ENCODE peak calls at places on chromosome 19, in six cellular contexts. K, B, X, O, F and J are unnamed samples.

GRCh38 chr19:10006335-10006708 is 4.0 kb downstream of the COL5A3 start:
- DNase-seq in X (peak; percentile 58), F (peak; percentile 60), K (peak; percentile 50), O (no peak), B (peak; percentile 87), J (no peak)

GRCh38 chr19:35856001-35856400 is 710 bp upstream of the KIRREL2 start:
- DNase-seq in X (no peak), K (no peak), F (no peak), B (no peak), O (peak; percentile 80), J (no peak)

GRCh38 chr19:31127132-31127967 is 221.9 kb downstream of the TSHZ3 start:
- DNase-seq in B (peak; percentile 89), O (no peak), F (no peak), X (no peak), K (no peak), J (no peak)

GRCh38 chr19:35791814-35792279 is 16.5 kb downstream of the ARHGAP33 start:
- DNase-seq in O (no peak), K (no peak), F (no peak), X (no peak), B (no peak), J (no peak)

GRCh38 chr19:10871711-10872550 is 578 bp downstream of the CARM1 start:
- DNase-seq in F (no peak), X (peak; percentile 55), B (no peak), O (peak; percentile 58), K (peak; percentile 37), J (no peak)

GRCh38 chr19:44303976-44304568 is 753 bp downstream of the ZNF235 start:
- DNase-seq in K (peak; percentile 25), F (peak; percentile 58), X (no peak), B (peak; percentile 47), O (peak; percentile 17), J (no peak)

GRCh38 chr19:3248728-3249315 is 24.4 kb downstream of the CELF5 start:
- DNase-seq in F (no peak), B (no peak), O (no peak), K (no peak), X (no peak), J (no peak)

GRCh38 chr19:48654299-48655059 is 8.5 kb upstream of the CA11 start:
- DNase-seq in B (no peak), K (no peak), O (no peak), F (no peak), X (no peak), J (no peak)

GRCh38 chr19:42277821-42278809 is 9.1 kb downstream of the CIC start:
- DNase-seq in X (no peak), F (no peak), K (peak; percentile 51), B (no peak), O (no peak), J (no peak)

GRCh38 chr19:23118400-23118799 is 1.6 kb downstream of the ZNF730 start:
- DNase-seq in X (no peak), F (no peak), B (no peak), K (no peak), O (peak; percentile 81), J (no peak)

GRCh38 chr19:50044922-50045321 is 19.1 kb downstream of the ZNF473 start:
- DNase-seq in K (no peak), X (no peak), B (no peak), F (no peak), O (no peak), J (no peak)

GRCh38 chr19:50040967-50041366 is 15.2 kb downstream of the ZNF473 start:
- DNase-seq in F (no peak), K (no peak), X (no peak), O (no peak), B (no peak), J (no peak)

GRCh38 chr19:50046649-50047503 is 21.1 kb downstream of the ZNF473 start:
- DNase-seq in O (peak; percentile 87), B (no peak), F (peak; percentile 66), K (peak; percentile 78), X (no peak), J (no peak)

GRCh38 chr19:50042363-50043024 is 16.7 kb downstream of the ZNF473 start:
- DNase-seq in O (no peak), B (no peak), K (no peak), X (no peak), F (no peak), J (no peak)

DNA sequence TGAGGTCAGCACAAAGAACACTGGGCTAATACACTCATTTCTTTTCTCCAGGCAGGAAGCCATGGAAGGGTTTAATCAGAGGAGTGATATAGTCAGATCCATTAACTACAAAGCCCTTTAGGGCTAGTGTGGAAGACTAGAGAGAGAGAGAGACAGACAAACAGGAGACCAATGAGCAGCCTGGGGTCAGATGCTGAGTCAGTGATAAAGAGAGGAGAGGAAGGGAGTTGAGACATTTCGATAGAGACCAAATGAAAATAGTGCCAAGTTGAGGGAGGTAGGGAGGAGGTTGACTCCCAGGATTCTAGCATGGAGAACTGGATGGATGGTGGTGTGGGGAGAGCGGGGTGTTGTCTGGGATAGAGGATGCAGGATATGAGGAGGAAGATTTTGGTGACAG is 18.2 kb downstream of the ZNF473 start:
- DNase-seq in O (no peak), F (no peak), X (no peak), B (no peak), K (no peak), J (no peak)
- H3K4me3 ChIP-seq in O (no peak overlapping the region), F (no peak overlapping the region), X (no peak overlapping the region), B (no peak overlapping the region), K (no peak overlapping the region), J (no peak overlapping the region)

DNA sequence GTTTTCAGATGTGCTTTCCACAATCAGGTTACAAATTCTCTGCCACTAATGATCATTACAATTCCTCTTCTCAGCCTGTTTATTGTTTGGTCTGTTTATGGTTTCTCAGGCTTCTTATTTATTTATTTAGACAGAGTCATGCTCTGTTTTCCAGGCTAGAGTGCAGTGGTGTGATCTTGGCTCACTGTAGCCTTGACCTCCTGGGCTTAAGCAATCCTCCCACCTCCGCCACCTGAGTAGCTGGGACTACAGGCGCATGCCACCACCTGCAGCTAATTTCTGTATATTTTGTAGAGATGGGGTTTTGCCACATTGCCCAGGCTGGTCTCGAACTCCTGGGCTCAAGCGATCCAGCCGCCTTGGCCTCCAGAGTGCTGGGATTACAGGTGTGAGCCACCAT is 2.1 kb upstream of the ZSCAN5A start:
- DNase-seq in K (no peak), B (no peak), F (no peak), X (no peak), O (no peak), J (no peak)
- TF ChIP-seq CTCF in K (no peak), B (no peak), F (no peak), X (no peak), O (no peak), J (no peak)

GRCh38 chr19:17575871-17576757 is 20.7 kb downstream of the COLGALT1 start:
- DNase-seq in F (no peak), K (peak; percentile 33), B (no peak), O (peak; percentile 77), X (no peak), J (no peak)
- H3K4me3 ChIP-seq in F (no peak overlapping the region), K (peak overlapping the region; percentile 1), B (no peak overlapping the region), O (peak overlapping the region; percentile 30), X (no peak overlapping the region), J (no peak overlapping the region)

GRCh38 chr19:56369886-56370676 is 23.3 kb downstream of the ZNF582 start:
- DNase-seq in X (no peak), F (no peak), B (no peak), K (no peak), O (no peak), J (no peak)

GRCh38 chr19:56372281-56372680 is 21.1 kb downstream of the ZNF582 start:
- DNase-seq in B (peak; percentile 35), F (no peak), O (no peak), X (no peak), K (no peak), J (no peak)

GRCh38 chr19:56367829-56368711 is 25.3 kb downstream of the ZNF582 start:
- DNase-seq in K (peak; percentile 97), X (peak; percentile 94), F (peak; percentile 94), O (peak; percentile 99), B (peak; percentile 95), J (peak; percentile 78)
- TF ChIP-seq CTCF in K (no peak), X (no peak), F (no peak), O (no peak), B (no peak), J (peak; percentile 1)

GRCh38 chr19:19655051-19655594 is 8.4 kb downstream of the ATP13A1 start:
- DNase-seq in F (no peak), O (no peak), K (no peak), B (no peak), X (no peak), J (no peak)

GRCh38 chr19:19656451-19657396 is 6.8 kb downstream of the ATP13A1 start:
- DNase-seq in O (no peak), X (no peak), F (no peak), B (no peak), K (no peak), J (no peak)

GRCh38 chr19:19657397-19657783 is 6.1 kb downstream of the ATP13A1 start:
- DNase-seq in X (no peak), O (no peak), B (peak; percentile 49), F (no peak), K (no peak), J (no peak)

GRCh38 chr19:19654441-19654840 is 9.0 kb downstream of the ATP13A1 start:
- DNase-seq in X (no peak), K (no peak), F (no peak), O (no peak), B (no peak), J (no peak)

GRCh38 chr19:19655641-19656343 is 7.7 kb downstream of the ATP13A1 start:
- DNase-seq in F (no peak), K (no peak), B (no peak), X (no peak), O (no peak), J (no peak)
- H3K4me3 ChIP-seq in F (no peak overlapping the region), K (no peak overlapping the region), B (no peak overlapping the region), X (no peak overlapping the region), O (no peak overlapping the region), J (no peak overlapping the region)

DNA sequence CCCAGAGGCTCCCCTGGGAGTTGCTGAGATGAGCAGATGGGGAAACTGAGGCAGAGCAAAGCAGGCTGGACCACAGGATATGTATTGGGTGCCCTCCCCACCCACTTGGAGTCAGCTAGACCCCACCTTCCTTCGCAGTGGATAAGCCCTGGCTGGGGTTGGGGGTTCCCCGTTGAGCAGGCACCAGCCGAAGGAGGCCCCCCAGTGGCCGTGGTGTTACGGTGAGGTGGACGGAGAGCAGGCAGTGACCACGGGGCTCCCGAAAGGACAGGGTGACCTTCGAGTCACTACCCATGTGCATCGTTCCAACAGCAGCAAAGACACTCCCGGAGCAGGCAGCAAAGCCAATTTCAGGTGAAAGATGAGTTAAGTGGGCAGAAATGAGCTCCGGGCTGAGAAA is 62.4 kb upstream of the ADGRE5 start:
- DNase-seq in K (peak; percentile 25), X (no peak), B (no peak), F (no peak), O (peak; percentile 80), J (no peak)
- TF ChIP-seq CTCF in K (no peak), X (no peak), B (no peak), F (no peak), O (peak; percentile 91), J (peak; percentile 48)

GRCh38 chr19:4455742-4456565 is 1.6 kb downstream of the UBXN6 start:
- DNase-seq in X (peak; percentile 68), B (peak; percentile 97), O (no peak), K (peak; percentile 86), F (no peak), J (no peak)
- H3K4me3 ChIP-seq in X (peak overlapping the region; percentile 57), B (peak overlapping the region; percentile 87), O (peak overlapping the region; percentile 77), K (peak overlapping the region; percentile 87), F (peak overlapping the region; percentile 80), J (peak overlapping the region; percentile 76)